ENCODE peak calls at places on chromosomes 4 and X, in ten cellular contexts. One of them, this sample, is unnamed.

GRCh38 chrX:105483011-105483410 is 262.5 kb upstream of the TEX13A start:
- DNase-seq in Karpas-422: no peak
- DNase-seq in breast epithelium: no peak
- DNase-seq in AG04450: no peak
- DNase-seq in CD8-positive, alpha-beta memory T cell: no peak
- DNase-seq in left lung: no peak
- DNase-seq in PC-3: peak; percentile 64
- DNase-seq in fibroblast of lung: peak; percentile 60
- DNase-seq in upper lobe of right lung: no peak
- DNase-seq in tibial artery: no peak
- DNase-seq in this sample: no peak

GRCh38 chr4:52059372-52059771 is 8.3 kb downstream of the SPATA18 start:
- DNase-seq in Karpas-422: no peak
- DNase-seq in breast epithelium: no peak
- DNase-seq in tibial artery: no peak
- DNase-seq in CD8-positive, alpha-beta memory T cell: no peak
- DNase-seq in AG04450: no peak
- DNase-seq in left lung: no peak
- DNase-seq in PC-3: peak; percentile 93
- DNase-seq in upper lobe of right lung: no peak
- DNase-seq in fibroblast of lung: peak; percentile 44
- DNase-seq in this sample: no peak

GRCh38 chrX:103556941-103557340 is 28.4 kb upstream of the TCEAL4 start:
- DNase-seq in Karpas-422: no peak
- DNase-seq in fibroblast of lung: no peak
- DNase-seq in upper lobe of right lung: no peak
- DNase-seq in CD8-positive, alpha-beta memory T cell: no peak
- DNase-seq in AG04450: no peak
- DNase-seq in left lung: no peak
- DNase-seq in tibial artery: no peak
- DNase-seq in PC-3: peak; percentile 32
- DNase-seq in breast epithelium: no peak
- DNase-seq in this sample: no peak

GRCh38 chr4:10457255-10457801 is at the start of gene ZNF518B:
- DNase-seq in tibial artery: peak; percentile 38
- DNase-seq in breast epithelium: no peak
- DNase-seq in AG04450: no peak
- DNase-seq in fibroblast of lung: peak; percentile 62
- DNase-seq in Karpas-422: peak; percentile 92
- DNase-seq in left lung: peak; percentile 94
- DNase-seq in CD8-positive, alpha-beta memory T cell: peak; percentile 88
- DNase-seq in upper lobe of right lung: peak; percentile 87
- DNase-seq in PC-3: peak; percentile 70
- DNase-seq in this sample: peak; percentile 51

GRCh38 chr4:169102011-169102410 is 92.0 kb upstream of the CBR4 start:
- DNase-seq in tibial artery: no peak
- DNase-seq in PC-3: no peak
- DNase-seq in left lung: no peak
- DNase-seq in AG04450: no peak
- DNase-seq in breast epithelium: no peak
- DNase-seq in Karpas-422: no peak
- DNase-seq in upper lobe of right lung: no peak
- DNase-seq in CD8-positive, alpha-beta memory T cell: no peak
- DNase-seq in fibroblast of lung: peak; percentile 40
- DNase-seq in this sample: no peak

GRCh38 chr4:149630079-149630478 is 185.6 kb downstream of the IQCM start:
- DNase-seq in AG04450: no peak
- DNase-seq in upper lobe of right lung: no peak
- DNase-seq in breast epithelium: no peak
- DNase-seq in tibial artery: no peak
- DNase-seq in Karpas-422: no peak
- DNase-seq in fibroblast of lung: no peak
- DNase-seq in PC-3: no peak
- DNase-seq in CD8-positive, alpha-beta memory T cell: no peak
- DNase-seq in left lung: no peak
- DNase-seq in this sample: no peak

GRCh38 chr4:38177792-38178665 is 217.8 kb downstream of the PTTG2 start:
- DNase-seq in CD8-positive, alpha-beta memory T cell: peak; percentile 48
- DNase-seq in Karpas-422: no peak
- DNase-seq in left lung: peak; percentile 89
- DNase-seq in breast epithelium: no peak
- DNase-seq in AG04450: no peak
- DNase-seq in PC-3: no peak
- DNase-seq in fibroblast of lung: peak; percentile 71
- DNase-seq in tibial artery: peak; percentile 68
- DNase-seq in upper lobe of right lung: peak; percentile 93
- DNase-seq in this sample: peak; percentile 81

GRCh38 chr4:174604198-174604597 is 81.9 kb upstream of the HPGD start:
- DNase-seq in upper lobe of right lung: no peak
- DNase-seq in Karpas-422: no peak
- DNase-seq in breast epithelium: no peak
- DNase-seq in fibroblast of lung: peak; percentile 27
- DNase-seq in PC-3: peak; percentile 91
- DNase-seq in left lung: no peak
- DNase-seq in AG04450: no peak
- DNase-seq in tibial artery: no peak
- DNase-seq in CD8-positive, alpha-beta memory T cell: no peak
- DNase-seq in this sample: no peak

GRCh38 chr4:173168396-173169177 is at the start of gene GALNT7:
- DNase-seq in left lung: peak; percentile 93
- DNase-seq in CD8-positive, alpha-beta memory T cell: peak; percentile 48
- DNase-seq in breast epithelium: peak; percentile 80
- DNase-seq in tibial artery: peak; percentile 67
- DNase-seq in AG04450: no peak
- DNase-seq in fibroblast of lung: peak; percentile 57
- DNase-seq in upper lobe of right lung: peak; percentile 89
- DNase-seq in PC-3: peak; percentile 71
- DNase-seq in Karpas-422: peak; percentile 77
- DNase-seq in this sample: peak; percentile 89

GRCh38 chr4:173169428-173170209 is 1.0 kb downstream of the GALNT7 start:
- DNase-seq in PC-3: peak; percentile 20
- DNase-seq in Karpas-422: peak; percentile 80
- DNase-seq in CD8-positive, alpha-beta memory T cell: peak; percentile 63
- DNase-seq in left lung: peak; percentile 94
- DNase-seq in breast epithelium: peak; percentile 54
- DNase-seq in fibroblast of lung: peak; percentile 70
- DNase-seq in upper lobe of right lung: peak; percentile 86
- DNase-seq in AG04450: no peak
- DNase-seq in tibial artery: peak; percentile 60
- DNase-seq in this sample: peak; percentile 49

GRCh38 chr4:173169178-173169427 is 492 bp downstream of the GALNT7 start:
- DNase-seq in Karpas-422: no peak
- DNase-seq in tibial artery: no peak
- DNase-seq in upper lobe of right lung: no peak
- DNase-seq in fibroblast of lung: no peak
- DNase-seq in AG04450: no peak
- DNase-seq in breast epithelium: no peak
- DNase-seq in PC-3: peak; percentile 15
- DNase-seq in CD8-positive, alpha-beta memory T cell: no peak
- DNase-seq in left lung: no peak
- DNase-seq in this sample: no peak

GRCh38 chr4:173170210-173170778 is 1.7 kb downstream of the GALNT7 start:
- DNase-seq in tibial artery: no peak
- DNase-seq in Karpas-422: no peak
- DNase-seq in upper lobe of right lung: no peak
- DNase-seq in left lung: no peak
- DNase-seq in breast epithelium: no peak
- DNase-seq in AG04450: no peak
- DNase-seq in fibroblast of lung: peak; percentile 38
- DNase-seq in CD8-positive, alpha-beta memory T cell: no peak
- DNase-seq in PC-3: peak; percentile 36
- DNase-seq in this sample: no peak

DNA sequence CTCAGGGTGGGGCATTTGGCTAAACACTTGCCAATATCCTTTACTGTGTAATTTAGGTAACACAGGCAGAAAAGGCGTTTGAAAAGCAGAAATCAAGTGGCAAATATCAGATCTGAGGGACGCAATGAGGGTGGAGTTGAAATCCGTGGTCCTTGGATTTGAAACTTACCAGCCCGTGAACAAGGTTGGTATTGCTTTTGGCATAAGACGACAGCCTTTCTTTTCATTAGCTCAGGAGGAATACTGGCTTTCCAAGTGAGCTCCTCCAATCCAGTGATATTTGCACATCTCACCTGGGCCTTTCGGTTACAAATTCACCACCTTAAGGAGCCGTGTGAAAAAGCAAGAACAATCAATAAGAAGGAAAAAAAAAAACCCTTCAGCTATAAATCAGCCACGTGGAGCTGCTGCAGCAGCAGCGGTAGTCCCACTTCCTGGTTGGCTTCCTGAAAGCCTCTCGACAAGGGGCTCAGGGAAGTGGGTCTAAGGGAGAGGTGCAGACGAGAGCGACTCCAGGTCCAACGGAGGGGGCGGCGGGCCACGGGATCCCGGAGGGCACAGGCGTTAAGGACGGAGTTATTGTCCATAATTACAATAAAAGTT is 717 bp upstream of the GALNT7 start:
- DNase-seq in AG04450: no peak
- DNase-seq in Karpas-422: peak; percentile 69
- DNase-seq in CD8-positive, alpha-beta memory T cell: no peak
- DNase-seq in tibial artery: no peak
- DNase-seq in upper lobe of right lung: peak; percentile 72
- DNase-seq in PC-3: peak; percentile 48
- DNase-seq in left lung: peak; percentile 81
- DNase-seq in fibroblast of lung: peak; percentile 36
- DNase-seq in breast epithelium: no peak
- DNase-seq in this sample: peak; percentile 50
- H3K27ac ChIP-seq in AG04450: peak overlapping the region; percentile 61
- H3K27ac ChIP-seq in Karpas-422: peak overlapping the region; percentile 89
- H3K27ac ChIP-seq in CD8-positive, alpha-beta memory T cell: peak overlapping the region; percentile 65
- H3K27ac ChIP-seq in tibial artery: peak overlapping the region; percentile 94
- H3K27ac ChIP-seq in upper lobe of right lung: peak overlapping the region; percentile 90
- H3K27ac ChIP-seq in PC-3: peak overlapping the region; percentile 83
- H3K27ac ChIP-seq in left lung: peak overlapping the region; percentile 97
- H3K27ac ChIP-seq in fibroblast of lung: peak overlapping the region; percentile 42
- H3K27ac ChIP-seq in breast epithelium: peak overlapping the region; percentile 92
- H3K27ac ChIP-seq in this sample: peak overlapping the region; percentile 95

DNA sequence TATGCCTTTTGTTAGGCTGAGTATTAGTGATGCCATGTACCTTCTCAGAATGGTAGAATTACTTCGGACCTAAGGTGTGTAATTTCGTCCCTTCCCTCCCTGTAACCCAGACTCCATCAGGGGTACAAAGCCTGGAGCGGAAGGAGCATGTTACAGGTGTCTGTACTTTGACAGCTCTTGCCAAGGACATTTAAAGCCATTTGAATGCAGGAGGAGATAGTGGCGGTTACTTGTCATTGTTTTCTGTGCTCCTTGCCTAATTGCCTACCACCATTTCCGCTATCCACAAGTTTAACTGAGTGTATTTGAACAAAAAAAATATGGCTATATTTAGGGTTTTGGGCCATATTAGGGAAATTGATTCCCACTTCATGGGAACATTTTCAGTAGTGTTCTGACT is 1.8 kb downstream of the FNIP2 start:
- DNase-seq in left lung: no peak
- DNase-seq in fibroblast of lung: no peak
- DNase-seq in breast epithelium: no peak
- DNase-seq in tibial artery: no peak
- DNase-seq in PC-3: no peak
- DNase-seq in upper lobe of right lung: no peak
- DNase-seq in Karpas-422: no peak
- DNase-seq in AG04450: no peak
- DNase-seq in CD8-positive, alpha-beta memory T cell: no peak
- DNase-seq in this sample: no peak
- H3K27ac ChIP-seq in left lung: no peak overlapping the region
- H3K27ac ChIP-seq in fibroblast of lung: no peak overlapping the region
- H3K27ac ChIP-seq in breast epithelium: no peak overlapping the region
- H3K27ac ChIP-seq in tibial artery: peak overlapping the region; percentile 94
- H3K27ac ChIP-seq in PC-3: no peak overlapping the region
- H3K27ac ChIP-seq in upper lobe of right lung: no peak overlapping the region
- H3K27ac ChIP-seq in Karpas-422: no peak overlapping the region
- H3K27ac ChIP-seq in AG04450: no peak overlapping the region
- H3K27ac ChIP-seq in CD8-positive, alpha-beta memory T cell: no peak overlapping the region
- H3K27ac ChIP-seq in this sample: no peak overlapping the region

DNA sequence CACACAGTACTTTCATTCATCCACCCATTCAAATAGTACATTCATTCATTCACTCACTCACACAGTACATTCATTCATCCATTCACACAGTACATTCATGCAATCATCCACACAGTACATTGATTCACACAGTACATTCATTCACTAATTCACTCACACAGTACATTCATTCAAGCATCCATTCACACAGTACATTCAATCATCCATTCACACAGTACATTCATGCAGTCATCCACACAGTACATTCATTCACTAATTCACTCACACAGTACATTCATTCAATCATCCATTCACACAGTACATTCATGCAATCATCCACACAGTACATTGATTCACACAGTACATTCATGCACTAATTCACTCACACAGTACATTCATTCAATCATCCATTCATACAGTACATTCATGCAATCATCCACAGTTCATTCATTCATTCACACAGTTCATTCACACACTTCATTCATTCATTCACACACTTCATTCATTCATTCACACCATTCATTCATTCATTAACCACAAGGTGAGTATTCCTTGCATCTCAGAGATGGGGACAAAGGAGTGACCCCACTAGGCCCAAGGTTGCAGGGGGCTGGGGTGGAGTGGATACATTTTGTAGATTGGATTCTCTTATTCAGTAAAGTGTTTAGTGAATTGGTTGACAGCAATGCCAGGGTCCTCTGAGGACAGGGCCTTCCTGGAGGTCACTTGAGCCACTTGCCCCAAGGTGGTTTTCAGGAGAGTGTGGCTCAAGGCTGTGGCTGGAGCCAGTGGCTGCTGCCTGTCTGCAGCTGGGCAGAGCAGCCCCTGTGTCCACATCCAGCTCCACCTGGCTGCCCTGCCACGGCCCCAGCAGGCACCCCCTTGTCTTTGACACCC is 4.3 kb upstream of the SPON2 start:
- DNase-seq in breast epithelium: no peak
- DNase-seq in PC-3: no peak
- DNase-seq in AG04450: no peak
- DNase-seq in upper lobe of right lung: no peak
- DNase-seq in left lung: peak; percentile 59
- DNase-seq in fibroblast of lung: no peak
- DNase-seq in tibial artery: no peak
- DNase-seq in CD8-positive, alpha-beta memory T cell: no peak
- DNase-seq in Karpas-422: no peak
- DNase-seq in this sample: no peak
- H3K27ac ChIP-seq in breast epithelium: peak overlapping the region; percentile 42
- H3K27ac ChIP-seq in PC-3: no peak overlapping the region
- H3K27ac ChIP-seq in AG04450: no peak overlapping the region
- H3K27ac ChIP-seq in upper lobe of right lung: no peak overlapping the region
- H3K27ac ChIP-seq in left lung: no peak overlapping the region
- H3K27ac ChIP-seq in fibroblast of lung: no peak overlapping the region
- H3K27ac ChIP-seq in tibial artery: no peak overlapping the region
- H3K27ac ChIP-seq in CD8-positive, alpha-beta memory T cell: no peak overlapping the region
- H3K27ac ChIP-seq in Karpas-422: no peak overlapping the region
- H3K27ac ChIP-seq in this sample: no peak overlapping the region

DNA sequence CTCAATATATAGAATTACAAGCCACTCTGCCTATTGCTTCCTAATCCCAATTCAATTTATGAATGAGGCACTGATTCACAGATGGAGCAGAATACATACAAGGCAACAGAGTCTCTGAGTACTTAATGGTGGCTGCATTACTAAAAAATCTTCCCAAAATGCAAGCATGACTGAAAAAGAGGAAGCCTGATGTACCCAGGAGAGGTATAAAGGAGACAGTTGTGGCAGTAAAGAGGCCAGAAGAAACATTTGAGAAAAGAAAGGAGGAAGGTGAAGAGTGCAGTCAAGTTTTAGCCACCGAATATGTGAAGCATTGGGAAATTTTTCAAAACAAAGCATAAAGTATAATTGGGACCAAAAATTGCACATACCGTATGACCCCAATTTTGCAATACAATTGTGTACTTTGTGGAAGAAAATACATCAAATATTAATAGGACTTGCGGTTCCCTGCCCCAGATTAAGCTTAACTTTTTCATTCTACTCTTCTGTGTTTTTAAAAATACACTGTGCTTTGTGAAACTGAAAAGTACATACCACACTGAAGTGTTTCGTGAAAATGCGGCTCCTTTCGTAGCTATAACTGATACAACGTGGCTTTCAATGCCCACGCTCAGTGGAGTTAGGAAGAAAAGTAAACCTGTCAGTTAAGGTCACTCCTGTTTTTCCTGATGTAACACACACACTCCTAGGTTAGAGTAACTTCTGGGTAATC is 163.0 kb upstream of the INTU start:
- DNase-seq in left lung: no peak
- DNase-seq in tibial artery: no peak
- DNase-seq in fibroblast of lung: no peak
- DNase-seq in AG04450: no peak
- DNase-seq in Karpas-422: no peak
- DNase-seq in CD8-positive, alpha-beta memory T cell: no peak
- DNase-seq in upper lobe of right lung: no peak
- DNase-seq in breast epithelium: no peak
- DNase-seq in PC-3: no peak
- DNase-seq in this sample: no peak
- H3K27ac ChIP-seq in left lung: no peak overlapping the region
- H3K27ac ChIP-seq in tibial artery: no peak overlapping the region
- H3K27ac ChIP-seq in fibroblast of lung: no peak overlapping the region
- H3K27ac ChIP-seq in AG04450: no peak overlapping the region
- H3K27ac ChIP-seq in Karpas-422: no peak overlapping the region
- H3K27ac ChIP-seq in CD8-positive, alpha-beta memory T cell: no peak overlapping the region
- H3K27ac ChIP-seq in upper lobe of right lung: no peak overlapping the region
- H3K27ac ChIP-seq in breast epithelium: no peak overlapping the region
- H3K27ac ChIP-seq in PC-3: no peak overlapping the region
- H3K27ac ChIP-seq in this sample: no peak overlapping the region

This sample was measured in pancreas.